ENCODE peak calls at places on chromosomes 16 and 17, in seven cellular contexts. One of them, this sample, is unnamed.

GRCh38 chr17:14209215-14209614 is 27.4 kb downstream of the CDRT15 start:
- DNase-seq in activated naive CD4-positive, alpha-beta T cell treated with anti-CD3 and anti-CD28 coated beads, Interleukin-2, amount 10 ng/mL, durations not matched to agents 7 days and 5 days: no peak
- DNase-seq in endothelial cell of umbilical vein: no peak
- DNase-seq in left ventricle myocardium inferior: no peak
- DNase-seq in activated CD8-positive, alpha-beta memory T cell treated with anti-CD3 and anti-CD28 coated beads, Interleukin-2, amount 10 ng/mL, durations not matched to agents 7 days and 5 days: no peak
- DNase-seq in EL: no peak
- DNase-seq in mucosa of gallbladder: no peak
- DNase-seq in this sample: no peak

GRCh38 chr17:12133183-12133582 is 112.5 kb downstream of the MAP2K4 start:
- DNase-seq in mucosa of gallbladder: no peak
- DNase-seq in endothelial cell of umbilical vein: no peak
- DNase-seq in activated naive CD4-positive, alpha-beta T cell treated with anti-CD3 and anti-CD28 coated beads, Interleukin-2, amount 10 ng/mL, durations not matched to agents 7 days and 5 days: no peak
- DNase-seq in activated CD8-positive, alpha-beta memory T cell treated with anti-CD3 and anti-CD28 coated beads, Interleukin-2, amount 10 ng/mL, durations not matched to agents 7 days and 5 days: no peak
- DNase-seq in left ventricle myocardium inferior: no peak
- DNase-seq in EL: peak
- DNase-seq in this sample: no peak

GRCh38 chr16:56874800-56875199 is 9.8 kb downstream of the SLC12A3 start:
- DNase-seq in mucosa of gallbladder: no peak
- DNase-seq in activated CD8-positive, alpha-beta memory T cell treated with anti-CD3 and anti-CD28 coated beads, Interleukin-2, amount 10 ng/mL, durations not matched to agents 7 days and 5 days: no peak
- DNase-seq in left ventricle myocardium inferior: no peak
- DNase-seq in activated naive CD4-positive, alpha-beta T cell treated with anti-CD3 and anti-CD28 coated beads, Interleukin-2, amount 10 ng/mL, durations not matched to agents 7 days and 5 days: no peak
- DNase-seq in EL: peak
- DNase-seq in endothelial cell of umbilical vein: no peak
- DNase-seq in this sample: peak

GRCh38 chr17:61002316-61002736 is 324.7 kb downstream of the BCAS3 start:
- DNase-seq in activated naive CD4-positive, alpha-beta T cell treated with anti-CD3 and anti-CD28 coated beads, Interleukin-2, amount 10 ng/mL, durations not matched to agents 7 days and 5 days: no peak
- DNase-seq in activated CD8-positive, alpha-beta memory T cell treated with anti-CD3 and anti-CD28 coated beads, Interleukin-2, amount 10 ng/mL, durations not matched to agents 7 days and 5 days: no peak
- DNase-seq in EL: peak
- DNase-seq in mucosa of gallbladder: no peak
- DNase-seq in left ventricle myocardium inferior: no peak
- DNase-seq in endothelial cell of umbilical vein: peak
- DNase-seq in this sample: peak

GRCh38 chr16:56798955-56799354 is 66.1 kb upstream of the SLC12A3 start:
- DNase-seq in activated CD8-positive, alpha-beta memory T cell treated with anti-CD3 and anti-CD28 coated beads, Interleukin-2, amount 10 ng/mL, durations not matched to agents 7 days and 5 days: no peak
- DNase-seq in mucosa of gallbladder: no peak
- DNase-seq in EL: no peak
- DNase-seq in activated naive CD4-positive, alpha-beta T cell treated with anti-CD3 and anti-CD28 coated beads, Interleukin-2, amount 10 ng/mL, durations not matched to agents 7 days and 5 days: no peak
- DNase-seq in left ventricle myocardium inferior: no peak
- DNase-seq in endothelial cell of umbilical vein: no peak
- DNase-seq in this sample: no peak

GRCh38 chr17:1623057-1623456 is 5.6 kb downstream of the SLC43A2 start:
- DNase-seq in EL: no peak
- DNase-seq in endothelial cell of umbilical vein: no peak
- DNase-seq in activated naive CD4-positive, alpha-beta T cell treated with anti-CD3 and anti-CD28 coated beads, Interleukin-2, amount 10 ng/mL, durations not matched to agents 7 days and 5 days: no peak
- DNase-seq in left ventricle myocardium inferior: no peak
- DNase-seq in activated CD8-positive, alpha-beta memory T cell treated with anti-CD3 and anti-CD28 coated beads, Interleukin-2, amount 10 ng/mL, durations not matched to agents 7 days and 5 days: no peak
- DNase-seq in mucosa of gallbladder: no peak
- DNase-seq in this sample: no peak

GRCh38 chr17:6708357-6708961 is 4.7 kb downstream of the SLC13A5 start:
- DNase-seq in activated naive CD4-positive, alpha-beta T cell treated with anti-CD3 and anti-CD28 coated beads, Interleukin-2, amount 10 ng/mL, durations not matched to agents 7 days and 5 days: no peak
- DNase-seq in mucosa of gallbladder: no peak
- DNase-seq in activated CD8-positive, alpha-beta memory T cell treated with anti-CD3 and anti-CD28 coated beads, Interleukin-2, amount 10 ng/mL, durations not matched to agents 7 days and 5 days: peak
- DNase-seq in endothelial cell of umbilical vein: no peak
- DNase-seq in EL: no peak
- DNase-seq in left ventricle myocardium inferior: no peak
- DNase-seq in this sample: no peak

GRCh38 chr17:7063518-7064094 is 16.4 kb downstream of the CLEC10A start:
- DNase-seq in endothelial cell of umbilical vein: no peak
- DNase-seq in EL: no peak
- DNase-seq in activated CD8-positive, alpha-beta memory T cell treated with anti-CD3 and anti-CD28 coated beads, Interleukin-2, amount 10 ng/mL, durations not matched to agents 7 days and 5 days: no peak
- DNase-seq in left ventricle myocardium inferior: no peak
- DNase-seq in activated naive CD4-positive, alpha-beta T cell treated with anti-CD3 and anti-CD28 coated beads, Interleukin-2, amount 10 ng/mL, durations not matched to agents 7 days and 5 days: no peak
- DNase-seq in mucosa of gallbladder: no peak
- DNase-seq in this sample: no peak

GRCh38 chr17:49217651-49218413 is 7.3 kb downstream of the ABI3 start:
- DNase-seq in EL: no peak
- DNase-seq in activated CD8-positive, alpha-beta memory T cell treated with anti-CD3 and anti-CD28 coated beads, Interleukin-2, amount 10 ng/mL, durations not matched to agents 7 days and 5 days: peak
- DNase-seq in mucosa of gallbladder: peak
- DNase-seq in activated naive CD4-positive, alpha-beta T cell treated with anti-CD3 and anti-CD28 coated beads, Interleukin-2, amount 10 ng/mL, durations not matched to agents 7 days and 5 days: peak
- DNase-seq in left ventricle myocardium inferior: peak
- DNase-seq in endothelial cell of umbilical vein: no peak
- DNase-seq in this sample: no peak

GRCh38 chr17:11303773-11304394 is 62.9 kb downstream of the SHISA6 start:
- DNase-seq in activated CD8-positive, alpha-beta memory T cell treated with anti-CD3 and anti-CD28 coated beads, Interleukin-2, amount 10 ng/mL, durations not matched to agents 7 days and 5 days: no peak
- DNase-seq in EL: no peak
- DNase-seq in activated naive CD4-positive, alpha-beta T cell treated with anti-CD3 and anti-CD28 coated beads, Interleukin-2, amount 10 ng/mL, durations not matched to agents 7 days and 5 days: no peak
- DNase-seq in mucosa of gallbladder: no peak
- DNase-seq in left ventricle myocardium inferior: no peak
- DNase-seq in endothelial cell of umbilical vein: no peak
- DNase-seq in this sample: no peak

GRCh38 chr17:12765544-12765943 is 23.8 kb upstream of the ARHGAP44 start:
- DNase-seq in activated naive CD4-positive, alpha-beta T cell treated with anti-CD3 and anti-CD28 coated beads, Interleukin-2, amount 10 ng/mL, durations not matched to agents 7 days and 5 days: no peak
- DNase-seq in EL: peak
- DNase-seq in activated CD8-positive, alpha-beta memory T cell treated with anti-CD3 and anti-CD28 coated beads, Interleukin-2, amount 10 ng/mL, durations not matched to agents 7 days and 5 days: no peak
- DNase-seq in left ventricle myocardium inferior: no peak
- DNase-seq in endothelial cell of umbilical vein: no peak
- DNase-seq in mucosa of gallbladder: peak
- DNase-seq in this sample: no peak

GRCh38 chr17:52035336-52035915 is 123.1 kb downstream of the CA10 start:
- DNase-seq in endothelial cell of umbilical vein: no peak
- DNase-seq in EL: no peak
- DNase-seq in activated CD8-positive, alpha-beta memory T cell treated with anti-CD3 and anti-CD28 coated beads, Interleukin-2, amount 10 ng/mL, durations not matched to agents 7 days and 5 days: no peak
- DNase-seq in left ventricle myocardium inferior: no peak
- DNase-seq in mucosa of gallbladder: no peak
- DNase-seq in activated naive CD4-positive, alpha-beta T cell treated with anti-CD3 and anti-CD28 coated beads, Interleukin-2, amount 10 ng/mL, durations not matched to agents 7 days and 5 days: no peak
- DNase-seq in this sample: no peak

GRCh38 chr16:65071371-65072311 is 50.2 kb downstream of the CDH11 start:
- DNase-seq in mucosa of gallbladder: peak
- DNase-seq in activated CD8-positive, alpha-beta memory T cell treated with anti-CD3 and anti-CD28 coated beads, Interleukin-2, amount 10 ng/mL, durations not matched to agents 7 days and 5 days: no peak
- DNase-seq in endothelial cell of umbilical vein: peak
- DNase-seq in EL: peak
- DNase-seq in activated naive CD4-positive, alpha-beta T cell treated with anti-CD3 and anti-CD28 coated beads, Interleukin-2, amount 10 ng/mL, durations not matched to agents 7 days and 5 days: no peak
- DNase-seq in left ventricle myocardium inferior: peak
- DNase-seq in this sample: peak

GRCh38 chr16:9296273-9296593 is 204.8 kb downstream of the HAPSTR1 start:
- DNase-seq in mucosa of gallbladder: no peak
- DNase-seq in activated CD8-positive, alpha-beta memory T cell treated with anti-CD3 and anti-CD28 coated beads, Interleukin-2, amount 10 ng/mL, durations not matched to agents 7 days and 5 days: no peak
- DNase-seq in EL: no peak
- DNase-seq in left ventricle myocardium inferior: no peak
- DNase-seq in endothelial cell of umbilical vein: no peak
- DNase-seq in activated naive CD4-positive, alpha-beta T cell treated with anti-CD3 and anti-CD28 coated beads, Interleukin-2, amount 10 ng/mL, durations not matched to agents 7 days and 5 days: no peak
- DNase-seq in this sample: no peak

GRCh38 chr16:53433930-53434435 is 288 bp upstream of the RBL2 start:
- DNase-seq in activated CD8-positive, alpha-beta memory T cell treated with anti-CD3 and anti-CD28 coated beads, Interleukin-2, amount 10 ng/mL, durations not matched to agents 7 days and 5 days: peak
- DNase-seq in mucosa of gallbladder: peak
- DNase-seq in EL: peak
- DNase-seq in endothelial cell of umbilical vein: no peak
- DNase-seq in activated naive CD4-positive, alpha-beta T cell treated with anti-CD3 and anti-CD28 coated beads, Interleukin-2, amount 10 ng/mL, durations not matched to agents 7 days and 5 days: peak
- DNase-seq in left ventricle myocardium inferior: no peak
- DNase-seq in this sample: no peak

GRCh38 chr17:2084129-2084765 is 29.3 kb downstream of the HIC1 start:
- DNase-seq in EL: peak
- DNase-seq in activated naive CD4-positive, alpha-beta T cell treated with anti-CD3 and anti-CD28 coated beads, Interleukin-2, amount 10 ng/mL, durations not matched to agents 7 days and 5 days: no peak
- DNase-seq in activated CD8-positive, alpha-beta memory T cell treated with anti-CD3 and anti-CD28 coated beads, Interleukin-2, amount 10 ng/mL, durations not matched to agents 7 days and 5 days: no peak
- DNase-seq in left ventricle myocardium inferior: peak
- DNase-seq in mucosa of gallbladder: no peak
- DNase-seq in endothelial cell of umbilical vein: peak
- DNase-seq in this sample: peak

GRCh38 chr16:15427648-15428239 is 6.6 kb upstream of the BMERB1 start:
- DNase-seq in EL: peak
- DNase-seq in mucosa of gallbladder: peak
- DNase-seq in activated CD8-positive, alpha-beta memory T cell treated with anti-CD3 and anti-CD28 coated beads, Interleukin-2, amount 10 ng/mL, durations not matched to agents 7 days and 5 days: peak
- DNase-seq in activated naive CD4-positive, alpha-beta T cell treated with anti-CD3 and anti-CD28 coated beads, Interleukin-2, amount 10 ng/mL, durations not matched to agents 7 days and 5 days: peak
- DNase-seq in endothelial cell of umbilical vein: peak
- DNase-seq in left ventricle myocardium inferior: peak
- DNase-seq in this sample: peak

GRCh38 chr17:50107790-50108414 is 12.8 kb downstream of the PDK2 start:
- DNase-seq in endothelial cell of umbilical vein: no peak
- DNase-seq in activated naive CD4-positive, alpha-beta T cell treated with anti-CD3 and anti-CD28 coated beads, Interleukin-2, amount 10 ng/mL, durations not matched to agents 7 days and 5 days: no peak
- DNase-seq in EL: peak
- DNase-seq in activated CD8-positive, alpha-beta memory T cell treated with anti-CD3 and anti-CD28 coated beads, Interleukin-2, amount 10 ng/mL, durations not matched to agents 7 days and 5 days: no peak
- DNase-seq in mucosa of gallbladder: no peak
- DNase-seq in left ventricle myocardium inferior: no peak
- DNase-seq in this sample: no peak

GRCh38 chr17:15655162-15655561 is 28.9 kb downstream of the TRIM16 start:
- DNase-seq in activated naive CD4-positive, alpha-beta T cell treated with anti-CD3 and anti-CD28 coated beads, Interleukin-2, amount 10 ng/mL, durations not matched to agents 7 days and 5 days: no peak
- DNase-seq in activated CD8-positive, alpha-beta memory T cell treated with anti-CD3 and anti-CD28 coated beads, Interleukin-2, amount 10 ng/mL, durations not matched to agents 7 days and 5 days: no peak
- DNase-seq in mucosa of gallbladder: peak
- DNase-seq in EL: peak
- DNase-seq in endothelial cell of umbilical vein: peak
- DNase-seq in left ventricle myocardium inferior: no peak
- DNase-seq in this sample: peak

GRCh38 chr17:44086364-44087311 is 16.1 kb downstream of the G6PC3 start:
- DNase-seq in endothelial cell of umbilical vein: peak
- DNase-seq in activated CD8-positive, alpha-beta memory T cell treated with anti-CD3 and anti-CD28 coated beads, Interleukin-2, amount 10 ng/mL, durations not matched to agents 7 days and 5 days: peak
- DNase-seq in activated naive CD4-positive, alpha-beta T cell treated with anti-CD3 and anti-CD28 coated beads, Interleukin-2, amount 10 ng/mL, durations not matched to agents 7 days and 5 days: peak
- DNase-seq in mucosa of gallbladder: no peak
- DNase-seq in left ventricle myocardium inferior: no peak
- DNase-seq in EL: peak
- DNase-seq in this sample: no peak

GRCh38 chr17:36847293-36847645 is 90.0 kb upstream of the LHX1 start:
- DNase-seq in mucosa of gallbladder: no peak
- DNase-seq in activated CD8-positive, alpha-beta memory T cell treated with anti-CD3 and anti-CD28 coated beads, Interleukin-2, amount 10 ng/mL, durations not matched to agents 7 days and 5 days: no peak
- DNase-seq in activated naive CD4-positive, alpha-beta T cell treated with anti-CD3 and anti-CD28 coated beads, Interleukin-2, amount 10 ng/mL, durations not matched to agents 7 days and 5 days: no peak
- DNase-seq in left ventricle myocardium inferior: no peak
- DNase-seq in endothelial cell of umbilical vein: no peak
- DNase-seq in EL: no peak
- DNase-seq in this sample: no peak

GRCh38 chr17:45697076-45697475 is 87.0 kb upstream of the CRHR1 start:
- DNase-seq in EL: no peak
- DNase-seq in endothelial cell of umbilical vein: no peak
- DNase-seq in left ventricle myocardium inferior: no peak
- DNase-seq in mucosa of gallbladder: no peak
- DNase-seq in activated CD8-positive, alpha-beta memory T cell treated with anti-CD3 and anti-CD28 coated beads, Interleukin-2, amount 10 ng/mL, durations not matched to agents 7 days and 5 days: no peak
- DNase-seq in activated naive CD4-positive, alpha-beta T cell treated with anti-CD3 and anti-CD28 coated beads, Interleukin-2, amount 10 ng/mL, durations not matched to agents 7 days and 5 days: no peak
- DNase-seq in this sample: no peak

GRCh38 chr17:78442648-78443128 is 64.2 kb downstream of the PGS1 start:
- DNase-seq in activated naive CD4-positive, alpha-beta T cell treated with anti-CD3 and anti-CD28 coated beads, Interleukin-2, amount 10 ng/mL, durations not matched to agents 7 days and 5 days: no peak
- DNase-seq in activated CD8-positive, alpha-beta memory T cell treated with anti-CD3 and anti-CD28 coated beads, Interleukin-2, amount 10 ng/mL, durations not matched to agents 7 days and 5 days: no peak
- DNase-seq in endothelial cell of umbilical vein: no peak
- DNase-seq in EL: no peak
- DNase-seq in mucosa of gallbladder: peak
- DNase-seq in left ventricle myocardium inferior: peak
- DNase-seq in this sample: no peak

GRCh38 chr16:67542464-67542863 is 13.8 kb downstream of the RIPOR1 start:
- DNase-seq in endothelial cell of umbilical vein: peak
- DNase-seq in EL: peak
- DNase-seq in mucosa of gallbladder: no peak
- DNase-seq in activated CD8-positive, alpha-beta memory T cell treated with anti-CD3 and anti-CD28 coated beads, Interleukin-2, amount 10 ng/mL, durations not matched to agents 7 days and 5 days: peak
- DNase-seq in activated naive CD4-positive, alpha-beta T cell treated with anti-CD3 and anti-CD28 coated beads, Interleukin-2, amount 10 ng/mL, durations not matched to agents 7 days and 5 days: peak
- DNase-seq in left ventricle myocardium inferior: no peak
- DNase-seq in this sample: no peak

GRCh38 chr17:4886830-4887229 is 12.5 kb upstream of the C17orf107 start:
- DNase-seq in left ventricle myocardium inferior: no peak
- DNase-seq in EL: no peak
- DNase-seq in activated CD8-positive, alpha-beta memory T cell treated with anti-CD3 and anti-CD28 coated beads, Interleukin-2, amount 10 ng/mL, durations not matched to agents 7 days and 5 days: no peak
- DNase-seq in mucosa of gallbladder: no peak
- DNase-seq in activated naive CD4-positive, alpha-beta T cell treated with anti-CD3 and anti-CD28 coated beads, Interleukin-2, amount 10 ng/mL, durations not matched to agents 7 days and 5 days: no peak
- DNase-seq in endothelial cell of umbilical vein: no peak
- DNase-seq in this sample: no peak

GRCh38 chr16:84647830-84648594 is at the start of gene KLHL36:
- DNase-seq in EL: peak
- DNase-seq in mucosa of gallbladder: peak
- DNase-seq in activated CD8-positive, alpha-beta memory T cell treated with anti-CD3 and anti-CD28 coated beads, Interleukin-2, amount 10 ng/mL, durations not matched to agents 7 days and 5 days: peak
- DNase-seq in left ventricle myocardium inferior: peak
- DNase-seq in endothelial cell of umbilical vein: peak
- DNase-seq in activated naive CD4-positive, alpha-beta T cell treated with anti-CD3 and anti-CD28 coated beads, Interleukin-2, amount 10 ng/mL, durations not matched to agents 7 days and 5 days: peak
- DNase-seq in this sample: peak

GRCh38 chr17:35254107-35254802 is 11.4 kb downstream of the SLFN5 start:
- DNase-seq in EL: peak
- DNase-seq in endothelial cell of umbilical vein: peak
- DNase-seq in activated CD8-positive, alpha-beta memory T cell treated with anti-CD3 and anti-CD28 coated beads, Interleukin-2, amount 10 ng/mL, durations not matched to agents 7 days and 5 days: no peak
- DNase-seq in left ventricle myocardium inferior: no peak
- DNase-seq in activated naive CD4-positive, alpha-beta T cell treated with anti-CD3 and anti-CD28 coated beads, Interleukin-2, amount 10 ng/mL, durations not matched to agents 7 days and 5 days: no peak
- DNase-seq in mucosa of gallbladder: peak
- DNase-seq in this sample: peak

GRCh38 chr16:89155184-89155679 is 16.3 kb upstream of the CDH15 start:
- DNase-seq in EL: peak
- DNase-seq in mucosa of gallbladder: peak
- DNase-seq in left ventricle myocardium inferior: peak
- DNase-seq in activated CD8-positive, alpha-beta memory T cell treated with anti-CD3 and anti-CD28 coated beads, Interleukin-2, amount 10 ng/mL, durations not matched to agents 7 days and 5 days: no peak
- DNase-seq in activated naive CD4-positive, alpha-beta T cell treated with anti-CD3 and anti-CD28 coated beads, Interleukin-2, amount 10 ng/mL, durations not matched to agents 7 days and 5 days: no peak
- DNase-seq in endothelial cell of umbilical vein: peak
- DNase-seq in this sample: peak

GRCh38 chr16:77277141-77277540 is 77.9 kb downstream of the SYCE1L start:
- DNase-seq in mucosa of gallbladder: no peak
- DNase-seq in left ventricle myocardium inferior: no peak
- DNase-seq in activated naive CD4-positive, alpha-beta T cell treated with anti-CD3 and anti-CD28 coated beads, Interleukin-2, amount 10 ng/mL, durations not matched to agents 7 days and 5 days: no peak
- DNase-seq in activated CD8-positive, alpha-beta memory T cell treated with anti-CD3 and anti-CD28 coated beads, Interleukin-2, amount 10 ng/mL, durations not matched to agents 7 days and 5 days: no peak
- DNase-seq in EL: no peak
- DNase-seq in endothelial cell of umbilical vein: no peak
- DNase-seq in this sample: no peak

GRCh38 chr17:66777689-66778225 is 57.2 kb upstream of the CACNG5 start:
- DNase-seq in endothelial cell of umbilical vein: no peak
- DNase-seq in activated CD8-positive, alpha-beta memory T cell treated with anti-CD3 and anti-CD28 coated beads, Interleukin-2, amount 10 ng/mL, durations not matched to agents 7 days and 5 days: no peak
- DNase-seq in activated naive CD4-positive, alpha-beta T cell treated with anti-CD3 and anti-CD28 coated beads, Interleukin-2, amount 10 ng/mL, durations not matched to agents 7 days and 5 days: no peak
- DNase-seq in EL: peak
- DNase-seq in left ventricle myocardium inferior: no peak
- DNase-seq in mucosa of gallbladder: no peak
- DNase-seq in this sample: peak

GRCh38 chr16:58938856-58939255 is 204.7 kb upstream of the GOT2 start:
- DNase-seq in endothelial cell of umbilical vein: no peak
- DNase-seq in mucosa of gallbladder: no peak
- DNase-seq in activated naive CD4-positive, alpha-beta T cell treated with anti-CD3 and anti-CD28 coated beads, Interleukin-2, amount 10 ng/mL, durations not matched to agents 7 days and 5 days: no peak
- DNase-seq in activated CD8-positive, alpha-beta memory T cell treated with anti-CD3 and anti-CD28 coated beads, Interleukin-2, amount 10 ng/mL, durations not matched to agents 7 days and 5 days: no peak
- DNase-seq in left ventricle myocardium inferior: no peak
- DNase-seq in EL: no peak
- DNase-seq in this sample: no peak

This sample was measured in cardiac muscle cell.